ENCODE peak calls at places on chromosomes 11 and 22, in six cellular contexts. R is lung, S is aorta, I is breast epithelium, V is IMR-90, F is fibroblast of lung. Q is an unnamed sample. For H3K36me3, the result is how much of the 10 kb centered on the place peaks cover.

GRCh38 chr11:118156531-118157185 is 4.0 kb upstream of the SCN4B start:
- DNase-seq in V (no peak), F (no peak), I (no peak), S (no peak), R (no peak), Q (no peak)

GRCh38 chr11:28835317-28835716 is 727.1 kb downstream of the METTL15 start:
- DNase-seq in R (no peak), F (no peak), I (no peak), V (no peak), S (no peak), Q (no peak)

GRCh38 chr11:1931791-1932480 is 12.4 kb downstream of the TNNT3 start:
- DNase-seq in V (no peak), I (no peak), F (no peak), S (peak), R (no peak), Q (no peak)

GRCh38 chr22:24008022-24008283 is 2.7 kb upstream of the GSTT4 start:
- DNase-seq in V (no peak), R (no peak), F (no peak), I (no peak), S (no peak), Q (no peak)

GRCh38 chr11:86926975-86927374 is 28.2 kb downstream of the FZD4 start:
- DNase-seq in F (no peak), R (no peak), I (no peak), V (peak), S (no peak), Q (no peak)

GRCh38 chr11:66616379-66617147 is at the start of gene RBM14:
- DNase-seq in F (peak), I (peak), V (peak), S (peak), R (peak), Q (peak)

GRCh38 chr11:129930306-129930705 is 34.9 kb upstream of the NFRKB start:
- DNase-seq in R (no peak), S (no peak), F (peak), I (no peak), V (peak), Q (peak)

GRCh38 chr11:113531575-113532451 is 56.6 kb upstream of the DRD2 start:
- DNase-seq in R (no peak), F (no peak), V (no peak), S (no peak), I (no peak), Q (no peak)

GRCh38 chr11:70544067-70544773 is 145.9 kb downstream of the CTTN start:
- DNase-seq in V (no peak), I (no peak), R (no peak), F (no peak), S (no peak), Q (no peak)

GRCh38 chr22:17119481-17120202 is 1.5 kb downstream of the TMEM121B start:
- DNase-seq in R (no peak), F (no peak), V (no peak), S (no peak), I (no peak), Q (peak)

GRCh38 chr11:35781342-35782171 is 119.0 kb downstream of the TRIM44 start:
- DNase-seq in S (no peak), F (peak), R (no peak), I (no peak), V (peak), Q (no peak)

GRCh38 chr11:68002943-68003845 is 703 bp downstream of the UNC93B1 start:
- DNase-seq in F (no peak), S (peak), I (no peak), R (peak), V (no peak), Q (peak)

GRCh38 chr11:117181586-117182550 is 3.3 kb downstream of the SIDT2 start:
- DNase-seq in V (no peak), I (peak), S (no peak), F (no peak), R (no peak), Q (no peak)

DNA sequence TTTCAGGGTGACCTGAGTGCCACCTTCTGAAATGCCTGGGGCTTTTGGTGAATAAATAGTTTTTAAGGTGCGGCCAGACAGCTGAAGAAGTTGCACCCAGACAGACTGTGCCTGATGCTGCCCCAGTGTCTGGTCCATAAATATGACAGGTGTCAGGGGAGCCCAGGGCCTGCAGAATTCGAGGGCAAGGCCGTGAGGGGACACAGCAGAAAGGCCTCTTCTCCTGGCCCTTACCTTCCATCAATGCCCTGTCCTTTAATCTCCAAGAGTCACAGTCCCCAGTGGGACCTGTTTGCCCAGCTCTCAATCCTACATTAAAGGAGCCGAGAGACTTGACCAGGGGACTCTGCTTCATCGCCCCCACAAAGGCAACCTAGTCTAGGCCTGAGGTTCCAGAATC is 45.7 kb downstream of the NAT10 start:
- DNase-seq in V (no peak), I (no peak), S (no peak), R (no peak), F (no peak), Q (no peak)
- H3K36me3 ChIP-seq in V (under half), I (under half), S (under half), R (under half), F (under half), Q (half or more)

GRCh38 chr22:20422271-20422958 is 15.2 kb downstream of the SCARF2 start:
- DNase-seq in F (peak), S (peak), V (peak), R (no peak), I (no peak), Q (no peak)
- H3K27ac ChIP-seq in F (peak), S (no peak), V (peak), R (no peak), I (peak), Q (no peak)

DNA sequence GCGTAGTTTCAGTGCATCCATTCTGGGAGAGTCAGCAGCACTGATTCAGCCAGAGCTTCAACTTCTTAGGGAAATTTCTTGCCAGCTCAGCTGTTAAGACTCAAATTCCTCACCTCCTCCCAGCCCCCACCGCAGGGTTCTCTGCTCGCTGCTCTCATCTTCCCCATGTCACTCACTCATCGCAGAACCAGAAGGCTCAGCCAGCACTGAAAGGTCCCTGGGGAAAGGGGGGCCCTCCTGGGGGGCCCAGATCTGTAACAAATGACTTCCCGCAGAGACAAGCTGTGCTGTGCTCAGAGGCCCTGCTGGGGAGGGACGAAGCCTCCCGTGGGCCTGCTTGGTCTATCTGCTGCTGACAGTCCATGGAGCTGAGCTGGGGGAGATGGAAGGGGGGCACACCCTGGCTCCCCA is 220.6 kb downstream of the NTM start:
- DNase-seq in R (no peak), I (no peak), V (no peak), F (peak), S (no peak), Q (no peak)
- H3K36me3 ChIP-seq in R (under half), I (under half), V (under half), F (under half), S (under half), Q (under half)

GRCh38 chr11:74636633-74637184 is 44.3 kb downstream of the POLD3 start:
- DNase-seq in F (peak), R (no peak), V (peak), S (no peak), I (no peak), Q (peak)
- H3K27ac ChIP-seq in F (peak), R (no peak), V (peak), S (no peak), I (no peak), Q (no peak)